ENCODE peak calls at places on chromosomes 3 and 15, in nine cellular contexts. One of them, this sample, is unnamed.

GRCh38 chr3:414063-414462 is 217.5 kb downstream of the CHL1 start:
- DNase-seq in GM12865: peak
- DNase-seq in endodermal cell: no peak
- DNase-seq in GM12878: no peak
- DNase-seq in LNCaP clone FGC: no peak
- DNase-seq in GM23338: peak
- DNase-seq in kidney epithelial cell: no peak
- DNase-seq in CD4-positive, alpha-beta T cell: no peak
- DNase-seq in endothelial cell: no peak
- DNase-seq in this sample: no peak

GRCh38 chr3:153640689-153641308 is 478.8 kb downstream of the RAP2B start:
- DNase-seq in GM23338: peak
- DNase-seq in LNCaP clone FGC: no peak
- DNase-seq in endothelial cell: no peak
- DNase-seq in CD4-positive, alpha-beta T cell: no peak
- DNase-seq in GM12878: no peak
- DNase-seq in GM12865: no peak
- DNase-seq in kidney epithelial cell: no peak
- DNase-seq in endodermal cell: peak
- DNase-seq in this sample: no peak

GRCh38 chr3:104291878-104292277 is 1074.8 kb upstream of the ALCAM start:
- DNase-seq in CD4-positive, alpha-beta T cell: no peak
- DNase-seq in LNCaP clone FGC: no peak
- DNase-seq in endodermal cell: no peak
- DNase-seq in GM12878: no peak
- DNase-seq in GM12865: no peak
- DNase-seq in GM23338: no peak
- DNase-seq in endothelial cell: no peak
- DNase-seq in kidney epithelial cell: no peak
- DNase-seq in this sample: no peak

GRCh38 chr15:75673426-75674247 is 25.9 kb downstream of the SNX33 start:
- DNase-seq in endothelial cell: no peak
- DNase-seq in endodermal cell: no peak
- DNase-seq in CD4-positive, alpha-beta T cell: no peak
- DNase-seq in LNCaP clone FGC: no peak
- DNase-seq in GM23338: no peak
- DNase-seq in kidney epithelial cell: no peak
- DNase-seq in GM12865: no peak
- DNase-seq in GM12878: no peak
- DNase-seq in this sample: no peak

GRCh38 chr3:134991472-134992010 is 196.5 kb downstream of the EPHB1 start:
- DNase-seq in GM12865: no peak
- DNase-seq in LNCaP clone FGC: no peak
- DNase-seq in endothelial cell: no peak
- DNase-seq in GM23338: peak
- DNase-seq in GM12878: no peak
- DNase-seq in CD4-positive, alpha-beta T cell: no peak
- DNase-seq in kidney epithelial cell: no peak
- DNase-seq in endodermal cell: no peak
- DNase-seq in this sample: no peak

GRCh38 chr15:48913141-48913540 is 35.2 kb downstream of the EID1 start:
- DNase-seq in endothelial cell: no peak
- DNase-seq in GM12878: no peak
- DNase-seq in GM23338: no peak
- DNase-seq in kidney epithelial cell: no peak
- DNase-seq in GM12865: no peak
- DNase-seq in LNCaP clone FGC: no peak
- DNase-seq in endodermal cell: no peak
- DNase-seq in CD4-positive, alpha-beta T cell: no peak
- DNase-seq in this sample: no peak

GRCh38 chr15:76996526-76997401 is 1.8 kb downstream of the PSTPIP1 start:
- DNase-seq in GM12865: no peak
- DNase-seq in GM23338: no peak
- DNase-seq in CD4-positive, alpha-beta T cell: peak
- DNase-seq in kidney epithelial cell: no peak
- DNase-seq in GM12878: no peak
- DNase-seq in LNCaP clone FGC: no peak
- DNase-seq in endothelial cell: no peak
- DNase-seq in endodermal cell: no peak
- DNase-seq in this sample: no peak

GRCh38 chr3:68007621-68008226 is 353.3 kb upstream of the SUCLG2 start:
- DNase-seq in endothelial cell: peak
- DNase-seq in GM12878: no peak
- DNase-seq in GM12865: no peak
- DNase-seq in endodermal cell: peak
- DNase-seq in GM23338: peak
- DNase-seq in CD4-positive, alpha-beta T cell: peak
- DNase-seq in LNCaP clone FGC: no peak
- DNase-seq in kidney epithelial cell: no peak
- DNase-seq in this sample: no peak

GRCh38 chr3:196966526-196967401 is 1.9 kb downstream of the PIGZ start:
- DNase-seq in kidney epithelial cell: no peak
- DNase-seq in CD4-positive, alpha-beta T cell: no peak
- DNase-seq in endothelial cell: no peak
- DNase-seq in LNCaP clone FGC: no peak
- DNase-seq in GM12865: no peak
- DNase-seq in GM23338: peak
- DNase-seq in GM12878: no peak
- DNase-seq in endodermal cell: peak
- DNase-seq in this sample: no peak

GRCh38 chr3:45246236-45246635 is 20.1 kb upstream of the TMEM158 start:
- DNase-seq in CD4-positive, alpha-beta T cell: no peak
- DNase-seq in LNCaP clone FGC: no peak
- DNase-seq in GM23338: no peak
- DNase-seq in GM12865: no peak
- DNase-seq in kidney epithelial cell: no peak
- DNase-seq in GM12878: no peak
- DNase-seq in endodermal cell: no peak
- DNase-seq in endothelial cell: no peak
- DNase-seq in this sample: no peak

GRCh38 chr15:78284758-78285157 is 14.7 kb downstream of the SKIC8 start:
- DNase-seq in kidney epithelial cell: no peak
- DNase-seq in endodermal cell: peak
- DNase-seq in GM12878: no peak
- DNase-seq in CD4-positive, alpha-beta T cell: no peak
- DNase-seq in endothelial cell: no peak
- DNase-seq in LNCaP clone FGC: no peak
- DNase-seq in GM23338: no peak
- DNase-seq in GM12865: no peak
- DNase-seq in this sample: no peak

GRCh38 chr3:65356331-65357286 is 668.8 kb upstream of the ADAMTS9 start:
- DNase-seq in GM23338: peak
- DNase-seq in endothelial cell: peak
- DNase-seq in LNCaP clone FGC: no peak
- DNase-seq in endodermal cell: peak
- DNase-seq in GM12878: no peak
- DNase-seq in CD4-positive, alpha-beta T cell: no peak
- DNase-seq in GM12865: no peak
- DNase-seq in kidney epithelial cell: no peak
- DNase-seq in this sample: no peak
- TF ChIP-seq CTCF in GM23338: peak
- TF ChIP-seq CTCF in endothelial cell: no peak
- TF ChIP-seq CTCF in LNCaP clone FGC: no peak
- TF ChIP-seq CTCF in endodermal cell: peak
- TF ChIP-seq CTCF in GM12878: no peak
- TF ChIP-seq CTCF in CD4-positive, alpha-beta T cell: no peak
- TF ChIP-seq CTCF in GM12865: no peak
- TF ChIP-seq CTCF in kidney epithelial cell: no peak
- TF ChIP-seq CTCF in this sample: no peak

GRCh38 chr15:59290311-59291213 is 82.1 kb downstream of the MYO1E start:
- DNase-seq in LNCaP clone FGC: no peak
- DNase-seq in endothelial cell: no peak
- DNase-seq in CD4-positive, alpha-beta T cell: no peak
- DNase-seq in endodermal cell: no peak
- DNase-seq in GM23338: no peak
- DNase-seq in kidney epithelial cell: no peak
- DNase-seq in GM12865: peak
- DNase-seq in GM12878: no peak
- DNase-seq in this sample: no peak
- TF ChIP-seq CTCF in LNCaP clone FGC: no peak
- TF ChIP-seq CTCF in endothelial cell: no peak
- TF ChIP-seq CTCF in CD4-positive, alpha-beta T cell: no peak
- TF ChIP-seq CTCF in endodermal cell: no peak
- TF ChIP-seq CTCF in GM23338: no peak
- TF ChIP-seq CTCF in kidney epithelial cell: no peak
- TF ChIP-seq CTCF in GM12865: no peak
- TF ChIP-seq CTCF in GM12878: no peak
- TF ChIP-seq CTCF in this sample: no peak

DNA sequence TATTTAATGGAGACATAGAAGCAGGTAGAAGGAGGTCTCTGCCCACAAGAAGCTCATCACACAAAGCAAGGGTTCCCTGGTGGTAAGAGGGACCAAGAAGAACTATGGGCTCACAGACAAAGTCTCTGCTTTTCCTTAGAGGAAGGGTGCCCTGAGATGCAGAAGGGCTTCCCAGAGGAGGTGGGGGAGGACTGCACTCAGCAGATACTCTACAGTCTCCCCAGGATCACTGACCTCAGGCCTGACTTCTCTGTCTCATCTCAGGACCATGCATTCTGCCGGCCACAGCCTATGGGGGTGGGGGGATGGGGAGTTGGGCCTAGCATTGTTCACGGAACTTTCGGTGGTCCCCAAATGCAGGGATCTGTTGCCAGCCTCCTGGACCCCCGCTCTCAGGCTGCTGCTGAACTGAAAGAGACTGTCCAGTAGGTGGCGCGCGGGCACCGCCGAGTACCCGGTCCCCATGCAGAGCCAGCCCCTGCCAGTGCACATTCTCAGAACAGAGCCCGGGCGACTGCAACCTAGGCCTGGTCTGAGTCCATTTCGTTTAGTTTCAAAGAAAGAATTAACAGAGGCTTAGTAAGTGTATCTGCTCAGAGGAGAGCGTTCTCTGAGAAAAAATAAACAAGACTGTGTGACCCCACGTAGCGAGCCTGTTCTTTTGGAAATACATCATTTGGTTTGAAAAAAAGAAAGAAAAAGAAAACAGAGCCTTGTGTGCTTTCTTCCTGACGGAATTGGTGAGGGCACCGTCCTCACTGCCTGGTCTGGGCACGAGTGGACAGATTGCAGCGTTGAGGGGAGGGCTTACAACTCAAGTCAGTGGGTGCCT is 74.1 kb downstream of the LRTM1 start:
- DNase-seq in GM12878: no peak
- DNase-seq in LNCaP clone FGC: no peak
- DNase-seq in GM12865: peak
- DNase-seq in kidney epithelial cell: no peak
- DNase-seq in endothelial cell: peak
- DNase-seq in endodermal cell: peak
- DNase-seq in CD4-positive, alpha-beta T cell: peak
- DNase-seq in GM23338: peak
- DNase-seq in this sample: no peak
- TF ChIP-seq CTCF in GM12878: peak
- TF ChIP-seq CTCF in LNCaP clone FGC: peak
- TF ChIP-seq CTCF in GM12865: peak
- TF ChIP-seq CTCF in kidney epithelial cell: peak
- TF ChIP-seq CTCF in endothelial cell: peak
- TF ChIP-seq CTCF in endodermal cell: peak
- TF ChIP-seq CTCF in CD4-positive, alpha-beta T cell: peak
- TF ChIP-seq CTCF in GM23338: peak
- TF ChIP-seq CTCF in this sample: peak

GRCh38 chr15:41263891-41264351 is 32.9 kb downstream of the CHP1 start:
- DNase-seq in LNCaP clone FGC: no peak
- DNase-seq in GM12865: no peak
- DNase-seq in CD4-positive, alpha-beta T cell: no peak
- DNase-seq in GM12878: no peak
- DNase-seq in endothelial cell: no peak
- DNase-seq in kidney epithelial cell: no peak
- DNase-seq in GM23338: peak
- DNase-seq in endodermal cell: peak
- DNase-seq in this sample: no peak

GRCh38 chr15:41259546-41260189 is 28.6 kb downstream of the CHP1 start:
- DNase-seq in endothelial cell: no peak
- DNase-seq in GM23338: no peak
- DNase-seq in endodermal cell: no peak
- DNase-seq in GM12878: no peak
- DNase-seq in LNCaP clone FGC: no peak
- DNase-seq in CD4-positive, alpha-beta T cell: no peak
- DNase-seq in kidney epithelial cell: no peak
- DNase-seq in GM12865: no peak
- DNase-seq in this sample: no peak

GRCh38 chr15:41256577-41257038 is 25.5 kb downstream of the CHP1 start:
- DNase-seq in endodermal cell: no peak
- DNase-seq in LNCaP clone FGC: no peak
- DNase-seq in GM12865: no peak
- DNase-seq in CD4-positive, alpha-beta T cell: no peak
- DNase-seq in GM23338: no peak
- DNase-seq in GM12878: no peak
- DNase-seq in endothelial cell: no peak
- DNase-seq in kidney epithelial cell: no peak
- DNase-seq in this sample: peak

GRCh38 chr15:41258706-41259471 is 27.8 kb downstream of the CHP1 start:
- DNase-seq in kidney epithelial cell: no peak
- DNase-seq in CD4-positive, alpha-beta T cell: no peak
- DNase-seq in LNCaP clone FGC: peak
- DNase-seq in endodermal cell: no peak
- DNase-seq in GM12865: peak
- DNase-seq in GM23338: no peak
- DNase-seq in endothelial cell: no peak
- DNase-seq in GM12878: peak
- DNase-seq in this sample: peak

GRCh38 chr15:41262571-41262970 is 31.5 kb downstream of the CHP1 start:
- DNase-seq in GM12865: no peak
- DNase-seq in GM12878: no peak
- DNase-seq in LNCaP clone FGC: no peak
- DNase-seq in endothelial cell: no peak
- DNase-seq in endodermal cell: no peak
- DNase-seq in CD4-positive, alpha-beta T cell: no peak
- DNase-seq in kidney epithelial cell: no peak
- DNase-seq in GM23338: no peak
- DNase-seq in this sample: no peak
- TF ChIP-seq CTCF in GM12865: no peak
- TF ChIP-seq CTCF in GM12878: no peak
- TF ChIP-seq CTCF in LNCaP clone FGC: no peak
- TF ChIP-seq CTCF in endothelial cell: no peak
- TF ChIP-seq CTCF in endodermal cell: no peak
- TF ChIP-seq CTCF in CD4-positive, alpha-beta T cell: no peak
- TF ChIP-seq CTCF in kidney epithelial cell: no peak
- TF ChIP-seq CTCF in GM23338: no peak
- TF ChIP-seq CTCF in this sample: no peak